ENCODE peak calls at places on chromosomes 4 and X, in four cellular contexts. One of them, this sample, is unnamed.

GRCh38 chrX:99857455-99857854 is 552.6 kb downstream of the PCDH19 start:
- DNase-seq in CD4-positive, CD25-positive, alpha-beta regulatory T cell: no peak
- DNase-seq in HCEC 1CT: no peak
- DNase-seq in T-helper 9 cell: no peak
- DNase-seq in this sample: no peak

GRCh38 chr4:156888762-156889161 is 82.8 kb downstream of the PDGFC start:
- DNase-seq in T-helper 9 cell: no peak
- DNase-seq in CD4-positive, CD25-positive, alpha-beta regulatory T cell: no peak
- DNase-seq in HCEC 1CT: peak
- DNase-seq in this sample: no peak

GRCh38 chr4:11259837-11260236 is 168.9 kb downstream of the HS3ST1 start:
- DNase-seq in T-helper 9 cell: no peak
- DNase-seq in CD4-positive, CD25-positive, alpha-beta regulatory T cell: no peak
- DNase-seq in HCEC 1CT: no peak
- DNase-seq in this sample: no peak

GRCh38 chrX:150085881-150086280 is 147.6 kb upstream of the EOLA2 start:
- DNase-seq in CD4-positive, CD25-positive, alpha-beta regulatory T cell: no peak
- DNase-seq in T-helper 9 cell: no peak
- DNase-seq in HCEC 1CT: peak
- DNase-seq in this sample: no peak

GRCh38 chr4:14883166-14883565 is 119.1 kb upstream of the CPEB2 start:
- DNase-seq in CD4-positive, CD25-positive, alpha-beta regulatory T cell: no peak
- DNase-seq in HCEC 1CT: no peak
- DNase-seq in T-helper 9 cell: no peak
- DNase-seq in this sample: no peak

GRCh38 chrX:43666301-43666912 is 10.3 kb downstream of the MAOA start:
- DNase-seq in HCEC 1CT: no peak
- DNase-seq in T-helper 9 cell: no peak
- DNase-seq in CD4-positive, CD25-positive, alpha-beta regulatory T cell: no peak
- DNase-seq in this sample: no peak

GRCh38 chr4:152540293-152540674 is 4.4 kb upstream of the FBXW7 start:
- DNase-seq in T-helper 9 cell: no peak
- DNase-seq in CD4-positive, CD25-positive, alpha-beta regulatory T cell: no peak
- DNase-seq in HCEC 1CT: no peak
- DNase-seq in this sample: no peak

GRCh38 chr4:66229885-66230284 is 559.6 kb upstream of the EPHA5 start:
- DNase-seq in CD4-positive, CD25-positive, alpha-beta regulatory T cell: no peak
- DNase-seq in HCEC 1CT: no peak
- DNase-seq in T-helper 9 cell: no peak
- DNase-seq in this sample: no peak

GRCh38 chrX:10939384-10939783 is 171.7 kb upstream of the HCCS start:
- DNase-seq in T-helper 9 cell: no peak
- DNase-seq in HCEC 1CT: peak
- DNase-seq in CD4-positive, CD25-positive, alpha-beta regulatory T cell: no peak
- DNase-seq in this sample: no peak

GRCh38 chr4:187103351-187103750 is 379.7 kb upstream of the FAT1 start:
- DNase-seq in HCEC 1CT: no peak
- DNase-seq in T-helper 9 cell: no peak
- DNase-seq in CD4-positive, CD25-positive, alpha-beta regulatory T cell: no peak
- DNase-seq in this sample: no peak

GRCh38 chr4:79250887-79251286 is 75.0 kb downstream of the NAA11 start:
- DNase-seq in T-helper 9 cell: no peak
- DNase-seq in HCEC 1CT: no peak
- DNase-seq in CD4-positive, CD25-positive, alpha-beta regulatory T cell: no peak
- DNase-seq in this sample: no peak

GRCh38 chr4:1451106-1451751 is 45.0 kb upstream of the NKX1-1 start:
- DNase-seq in CD4-positive, CD25-positive, alpha-beta regulatory T cell: no peak
- DNase-seq in T-helper 9 cell: no peak
- DNase-seq in HCEC 1CT: no peak
- DNase-seq in this sample: no peak

GRCh38 chrX:53260836-53261235 is 20.5 kb downstream of the IQSEC2 start:
- DNase-seq in HCEC 1CT: no peak
- DNase-seq in T-helper 9 cell: no peak
- DNase-seq in CD4-positive, CD25-positive, alpha-beta regulatory T cell: no peak
- DNase-seq in this sample: no peak

GRCh38 chr4:1408418-1408817 is 2.2 kb upstream of the NKX1-1 start:
- DNase-seq in CD4-positive, CD25-positive, alpha-beta regulatory T cell: no peak
- DNase-seq in HCEC 1CT: no peak
- DNase-seq in T-helper 9 cell: no peak
- DNase-seq in this sample: no peak

GRCh38 chr4:94419549-94419948 is 32.2 kb upstream of the PDLIM5 start:
- DNase-seq in CD4-positive, CD25-positive, alpha-beta regulatory T cell: no peak
- DNase-seq in T-helper 9 cell: no peak
- DNase-seq in HCEC 1CT: no peak
- DNase-seq in this sample: no peak

GRCh38 chrX:123481908-123482873 is 250.7 kb downstream of the THOC2 start:
- DNase-seq in HCEC 1CT: no peak
- DNase-seq in T-helper 9 cell: no peak
- DNase-seq in CD4-positive, CD25-positive, alpha-beta regulatory T cell: no peak
- DNase-seq in this sample: no peak

GRCh38 chrX:153924149-153924861 is 1.8 kb downstream of the ARHGAP4 start:
- DNase-seq in T-helper 9 cell: peak
- DNase-seq in CD4-positive, CD25-positive, alpha-beta regulatory T cell: peak
- DNase-seq in HCEC 1CT: no peak
- DNase-seq in this sample: peak

GRCh38 chr4:827209-828081 is 1.5 kb upstream of the CPLX1 start:
- DNase-seq in T-helper 9 cell: no peak
- DNase-seq in CD4-positive, CD25-positive, alpha-beta regulatory T cell: no peak
- DNase-seq in HCEC 1CT: no peak
- DNase-seq in this sample: no peak